ENCODE peak calls at places on chromosomes 16 and 17, in seven cellular contexts. W is HCT116, H is K562, L is HepG2, S is SK-N-SH, B is GM12878, K is H1. X is an unnamed sample.

GRCh38 chr17:7562208-7562605 is 488 bp downstream of the SENP3 start:
- DNase-seq in W (no peak), S (no peak), H (no peak), B (no peak), K (no peak), L (no peak), X (no peak)

GRCh38 chr17:7687908-7688807 is at the start of gene WRAP53:
- DNase-seq in W (peak; percentile 99), K (peak; percentile 99), S (peak; percentile 90), H (peak; percentile 97), B (peak; percentile 85), L (peak; percentile 98), X (peak; percentile 99)

GRCh38 chr16:10828851-10829331 is 10.3 kb upstream of the TVP23A start:
- DNase-seq in L (no peak), S (peak; percentile 82), K (peak; percentile 49), B (no peak), W (no peak), H (no peak), X (peak; percentile 67)

GRCh38 chr17:78664476-78665384 is 87.5 kb upstream of the DNAH17 start:
- DNase-seq in L (peak; percentile 71), H (peak; percentile 13), K (no peak), W (no peak), S (no peak), B (no peak), X (no peak)

GRCh38 chr17:19979917-19980770 is 2.5 kb upstream of the AKAP10 start:
- DNase-seq in K (peak; percentile 71), L (no peak), S (no peak), B (no peak), W (no peak), H (no peak), X (no peak)

GRCh38 chr16:65657051-65657450 is 535.2 kb upstream of the CDH11 start:
- DNase-seq in L (no peak), K (no peak), W (no peak), H (no peak), S (peak; percentile 59), B (no peak), X (no peak)

GRCh38 chr17:16488572-16488997 is 3.4 kb downstream of the LRRC75A start:
- DNase-seq in K (no peak), B (no peak), H (peak; percentile 58), S (no peak), L (no peak), W (no peak), X (no peak)

GRCh38 chr17:53090770-53091169 is 732.0 kb upstream of the KIF2B start:
- DNase-seq in B (no peak), K (no peak), L (no peak), W (no peak), S (no peak), H (no peak), X (no peak)

GRCh38 chr16:80300876-80301275 is 239.9 kb upstream of the DYNLRB2 start:
- DNase-seq in K (no peak), H (no peak), S (no peak), W (no peak), B (no peak), L (peak; percentile 54), X (no peak)

GRCh38 chr16:17224350-17224749 is 246.4 kb downstream of the XYLT1 start:
- DNase-seq in K (no peak), W (no peak), H (no peak), B (no peak), L (no peak), S (no peak), X (no peak)

GRCh38 chr16:12791340-12791739 is 12.3 kb downstream of the CPPED1 start:
- DNase-seq in B (no peak), K (no peak), H (no peak), L (no peak), S (no peak), W (no peak), X (no peak)

GRCh38 chr17:44990994-44991393 is 22.9 kb upstream of the C1QL1 start:
- DNase-seq in K (no peak), B (no peak), H (no peak), S (no peak), W (no peak), L (no peak), X (no peak)

GRCh38 chr17:44087319-44087718 is 16.8 kb downstream of the G6PC3 start:
- DNase-seq in B (no peak), K (no peak), S (no peak), H (peak; percentile 38), W (no peak), L (no peak), X (no peak)

GRCh38 chr17:47701603-47702002 is 7.6 kb downstream of the TBKBP1 start:
- DNase-seq in L (no peak), B (no peak), H (peak; percentile 70), W (no peak), S (peak; percentile 70), K (no peak), X (no peak)

GRCh38 chr16:84751947-84752346 is 52.1 kb downstream of the USP10 start:
- DNase-seq in W (no peak), K (peak; percentile 7), L (no peak), H (no peak), B (peak; percentile 70), S (no peak), X (no peak)

DNA sequence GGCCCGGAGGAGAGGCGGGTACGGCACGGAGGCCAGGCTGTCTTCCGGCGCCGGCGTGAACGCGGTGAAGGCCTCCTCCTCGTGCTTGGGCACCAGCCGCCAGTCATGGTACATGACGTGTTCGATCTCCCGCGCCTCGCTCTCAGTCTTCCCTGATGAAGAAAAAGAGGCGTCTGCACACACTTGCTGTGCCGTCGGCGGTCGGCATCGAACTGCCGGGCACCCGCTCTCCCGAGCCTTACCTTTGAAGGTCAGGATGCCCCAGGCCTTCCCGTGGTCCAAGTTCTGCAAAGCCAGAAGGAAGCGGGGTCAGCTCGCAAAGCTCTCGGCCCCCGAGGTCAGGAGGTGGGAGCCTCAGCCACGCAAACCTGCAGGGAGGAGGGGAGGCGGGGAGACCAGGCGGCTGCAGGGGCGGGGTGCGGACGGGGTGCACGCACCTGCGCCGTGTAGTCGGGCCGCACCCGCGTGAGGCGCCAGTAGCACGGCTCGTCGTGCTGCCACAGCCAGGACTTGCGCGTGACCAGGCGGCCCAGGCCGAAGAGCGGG is at the start of gene EME2:
- DNase-seq in W (no peak), H (peak; percentile 73), S (peak; percentile 52), B (no peak), L (peak; percentile 16), K (no peak), X (peak; percentile 36)
- TF ChIP-seq JUND in W (no peak), H (no peak), S (no peak), B (no peak), L (no peak), K (no peak), X (no peak)

DNA sequence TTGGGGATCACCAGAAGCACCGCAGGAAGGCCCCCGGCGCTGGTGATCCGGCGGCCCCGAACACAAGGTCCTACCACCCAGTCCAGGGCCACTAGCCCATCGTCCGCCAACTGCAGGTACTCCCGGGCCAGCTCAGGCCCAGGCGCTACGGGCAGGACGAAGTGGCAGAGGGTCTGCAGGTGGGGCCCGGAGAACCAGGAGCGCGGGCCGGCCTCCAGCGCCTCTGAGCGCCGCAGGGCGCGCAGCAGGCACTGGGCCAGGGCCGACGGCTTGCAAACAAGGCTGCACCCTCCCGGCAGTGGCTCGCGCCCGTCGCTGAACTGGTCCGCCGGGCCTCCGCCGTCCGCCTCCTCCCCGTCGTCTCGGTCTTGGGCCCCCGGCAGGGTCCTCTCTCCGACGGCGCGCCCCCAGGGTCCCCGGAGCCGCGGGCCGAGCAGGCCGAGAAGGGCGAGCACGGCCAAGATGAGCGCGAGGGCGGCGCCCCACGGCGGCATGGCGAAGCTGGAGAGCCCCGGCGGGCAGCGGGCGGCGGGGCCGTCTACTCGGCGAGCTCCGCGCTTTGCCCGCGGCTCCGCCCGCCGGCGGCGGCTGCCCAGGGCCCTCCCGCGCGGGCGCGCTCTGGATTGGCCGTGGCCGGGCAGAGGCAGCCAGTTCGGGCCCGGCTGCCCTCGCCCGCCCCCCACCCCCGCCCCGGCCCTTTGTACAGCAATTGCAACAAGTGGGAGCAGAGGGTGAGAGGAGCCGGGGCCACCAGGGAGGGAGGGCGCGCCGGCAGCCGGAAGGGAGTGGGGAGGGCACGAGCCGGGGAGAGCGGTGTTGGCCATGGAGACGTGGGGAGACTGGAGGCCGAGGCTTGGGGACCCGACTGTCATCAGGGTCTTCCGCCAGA is at the start of gene ABHD15:
- DNase-seq in W (peak; percentile 19), H (no peak), K (peak; percentile 81), B (no peak), L (peak; percentile 35), S (peak; percentile 83), X (peak; percentile 77)
- TF ChIP-seq JUND in W (no peak), H (no peak), K (no peak), B (no peak), L (no peak), S (no peak), X (no peak)

GRCh38 chr17:50359005-50359699 is 13.2 kb downstream of the XYLT2 start:
- DNase-seq in B (no peak), W (no peak), K (no peak), L (no peak), S (no peak), H (no peak), X (peak; percentile 59)
- TF ChIP-seq JUND in B (no peak), W (no peak), K (no peak), L (no peak), S (no peak), H (no peak), X (no peak)

GRCh38 chr16:88857728-88858339 is 907 bp downstream of the TRAPPC2L start:
- DNase-seq in B (no peak), S (peak; percentile 88), W (peak; percentile 55), H (peak; percentile 89), K (peak; percentile 80), L (peak; percentile 75), X (peak; percentile 77)

GRCh38 chr16:88855176-88855575 is 1.6 kb downstream of the GALNS start:
- DNase-seq in K (no peak), H (no peak), W (no peak), L (no peak), S (no peak), B (no peak), X (no peak)

GRCh38 chr16:88856828-88857727 is at the start of the genes GALNS and TRAPPC2L:
- DNase-seq in K (peak; percentile 100), S (peak; percentile 100), W (peak; percentile 90), H (peak; percentile 96), L (peak; percentile 89), B (peak; percentile 69), X (peak; percentile 99)

GRCh38 chr16:88855736-88856121 is 1.0 kb downstream of the GALNS start:
- DNase-seq in B (no peak), L (no peak), K (no peak), S (no peak), W (no peak), H (no peak), X (no peak)

GRCh38 chr16:88856122-88856827 is 472 bp downstream of the GALNS start:
- DNase-seq in S (no peak), B (no peak), L (no peak), H (peak; percentile 40), W (no peak), K (peak; percentile 72), X (no peak)
- TF ChIP-seq JUND in S (no peak), B (no peak), L (no peak), H (no peak), W (no peak), K (no peak), X (no peak)

GRCh38 chr16:81448154-81449131 is 3.8 kb downstream of the CMIP start:
- DNase-seq in W (no peak), H (peak; percentile 64), S (no peak), K (no peak), B (no peak), L (peak; percentile 98), X (no peak)
- TF ChIP-seq JUND in W (no peak), H (no peak), S (no peak), K (no peak), B (no peak), L (no peak), X (no peak)